ENCODE peak calls at places on chromosomes 16 and 17, in ten cellular contexts. T is AG09309; G is omental fat pad; Q is Calu3; Z is sigmoid colon; B is fibroblast of mammary gland; C is kidney epithelial cell; Y is GM10248; P is heart right ventricle; N is activated CD8-positive, alpha-beta T cell treated with anti-CD3 and anti-CD28 coated beads for 36 hours. A is an unnamed sample.

GRCh38 chr17:16943541-16944333 is 28.2 kb downstream of the TNFRSF13B start:
- DNase-seq in Z (peak; percentile 36), G (no peak), B (no peak), N (no peak), T (no peak), P (no peak), Q (no peak), C (no peak), Y (no peak), A (no peak)

GRCh38 chr16:9256196-9256595 is 164.8 kb downstream of the HAPSTR1 start:
- DNase-seq in T (no peak), B (peak; percentile 1), C (no peak), N (peak; percentile 64), G (no peak), P (no peak), Y (peak; percentile 39), Z (no peak), Q (peak; percentile 70), A (peak; percentile 44)

GRCh38 chr16:13936596-13937081 is 16.7 kb downstream of the ERCC4 start:
- DNase-seq in Y (no peak), C (no peak), T (no peak), Q (no peak), N (peak; percentile 7), Z (no peak), B (peak; percentile 87), P (no peak), G (no peak), A (no peak)

GRCh38 chr16:78895661-78896060 is 704.9 kb downstream of the MAF start:
- DNase-seq in P (no peak), Q (no peak), G (no peak), B (no peak), N (no peak), C (no peak), Y (no peak), T (no peak), Z (no peak), A (no peak)

GRCh38 chr17:31674305-31674704 is 184.7 kb downstream of the COPRS start:
- DNase-seq in G (no peak), P (no peak), T (no peak), Q (no peak), N (no peak), Z (no peak), Y (no peak), C (no peak), B (peak; percentile 76), A (no peak)

GRCh38 chr17:62381561-62381960 is 1.2 kb downstream of the EFCAB3 start:
- DNase-seq in Y (no peak), Q (no peak), P (no peak), B (no peak), C (no peak), Z (no peak), N (no peak), G (no peak), T (no peak), A (no peak)

GRCh38 chr17:82287849-82288601 is 14.5 kb upstream of the CSNK1D start:
- DNase-seq in Q (peak; percentile 79), T (no peak), C (no peak), P (peak; percentile 87), N (no peak), B (peak; percentile 97), Z (peak; percentile 85), Y (no peak), G (no peak), A (no peak)

GRCh38 chr17:28385037-28385797 is 13.7 kb downstream of the SARM1 start:
- DNase-seq in G (no peak), T (no peak), Q (peak; percentile 61), B (no peak), Y (no peak), P (no peak), C (no peak), Z (no peak), N (peak; percentile 47), A (no peak)

GRCh38 chr17:6528557-6528956 is 27.8 kb downstream of the PITPNM3 start:
- DNase-seq in Z (peak; percentile 15), P (no peak), N (no peak), T (no peak), B (no peak), Y (no peak), G (no peak), C (no peak), Q (no peak), A (no peak)

GRCh38 chr17:77778636-77779524 is 179.6 kb upstream of the TNRC6C start:
- DNase-seq in T (no peak), C (no peak), Z (peak; percentile 94), B (no peak), Q (peak; percentile 37), N (no peak), P (peak; percentile 83), G (no peak), Y (no peak), A (no peak)

GRCh38 chr17:44074231-44074910 is 3.8 kb downstream of the G6PC3 start:
- DNase-seq in T (no peak), C (no peak), Z (no peak), P (no peak), G (no peak), Y (no peak), B (no peak), N (no peak), Q (no peak), A (no peak)

GRCh38 chr16:88472042-88472441 is 19.0 kb downstream of the ZFPM1 start:
- DNase-seq in N (no peak), C (no peak), P (no peak), Y (no peak), Q (no peak), B (no peak), Z (no peak), T (no peak), G (no peak), A (no peak)

GRCh38 chr17:14381606-14382005 is 80.7 kb downstream of the HS3ST3B1 start:
- DNase-seq in G (no peak), Y (no peak), P (no peak), Q (no peak), T (no peak), Z (no peak), B (no peak), N (no peak), C (no peak), A (no peak)

GRCh38 chr16:21167360-21167759 is 8.9 kb downstream of the LDAF1 start:
- DNase-seq in Z (no peak), Q (no peak), Y (no peak), B (peak; percentile 92), C (peak; percentile 96), T (peak; percentile 89), N (no peak), P (no peak), G (no peak), A (no peak)

GRCh38 chr17:4950075-4950756 is 703 bp upstream of the ENO3 start:
- DNase-seq in Q (peak; percentile 77), P (peak; percentile 70), Y (no peak), B (no peak), T (no peak), G (no peak), Z (peak; percentile 83), C (no peak), N (peak; percentile 62), A (no peak)

GRCh38 chr17:4950757-4951204 is at the start of gene ENO3:
- DNase-seq in N (no peak), G (no peak), Q (no peak), C (no peak), Y (no peak), Z (no peak), P (no peak), T (no peak), B (no peak), A (no peak)

GRCh38 chr17:4949321-4950074 is 1.2 kb upstream of the PFN1 start:
- DNase-seq in Q (peak; percentile 57), T (no peak), B (peak; percentile 59), P (peak; percentile 76), Z (peak; percentile 89), C (no peak), N (peak; percentile 84), Y (peak; percentile 87), G (no peak), A (peak; percentile 91)

GRCh38 chr17:4953461-4953961 is 2.6 kb downstream of the ENO3 start:
- DNase-seq in P (no peak), Z (no peak), N (no peak), G (no peak), Y (no peak), C (no peak), B (no peak), Q (no peak), T (peak; percentile 58), A (no peak)

GRCh38 chr17:4951486-4951885 is 567 bp downstream of the ENO3 start:
- DNase-seq in G (no peak), P (no peak), N (no peak), C (no peak), Y (no peak), Z (no peak), Q (no peak), T (no peak), B (no peak), A (no peak)
- TF ChIP-seq CTCF in G (no peak), P (no peak), N (no peak), C (no peak), Y (no peak), Z (no peak), Q (no peak), T (no peak), B (no peak), A (no peak)

DNA sequence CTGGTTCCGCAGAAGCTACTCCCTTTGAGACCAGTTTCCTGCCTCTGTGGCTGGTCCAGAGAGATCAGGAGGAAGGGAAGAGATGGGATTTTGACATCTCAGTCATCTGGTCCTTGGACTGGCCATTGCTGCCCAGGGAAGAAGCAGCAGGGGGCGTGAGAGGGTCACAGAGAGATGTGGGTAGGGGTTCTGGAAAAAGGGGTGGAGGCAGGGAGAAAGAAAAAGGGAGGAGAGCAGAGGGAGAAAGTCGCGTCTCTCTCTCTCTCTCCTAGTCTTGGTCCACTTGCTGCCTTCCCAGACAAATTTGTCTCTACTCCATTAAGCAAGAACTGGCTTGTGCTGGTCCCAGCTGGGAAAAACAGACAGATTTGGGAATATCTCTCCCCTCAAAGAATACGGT is 4.4 kb downstream of the SHBG start:
- DNase-seq in Q (peak; percentile 24), P (peak; percentile 62), Y (no peak), N (peak; percentile 49), B (peak; percentile 49), C (no peak), T (no peak), Z (no peak), G (no peak), A (peak; percentile 31)
- TF ChIP-seq CTCF in Q (no peak), P (peak; percentile 44), Y (peak; percentile 67), N (peak; percentile 42), B (peak; percentile 66), C (peak; percentile 61), T (peak; percentile 61), Z (peak; percentile 30), G (no peak), A (peak; percentile 63)

GRCh38 chr16:48365601-48366164 is 19.5 kb downstream of the SIAH1 start:
- DNase-seq in T (peak; percentile 46), C (no peak), Y (peak; percentile 86), P (peak; percentile 91), Z (peak; percentile 94), Q (peak; percentile 97), G (peak; percentile 48), N (peak; percentile 88), B (peak; percentile 87), A (peak; percentile 83)
- TF ChIP-seq CTCF in T (no peak), C (no peak), Y (no peak), P (no peak), Z (no peak), Q (no peak), G (no peak), N (no peak), B (no peak), A (no peak)

DNA sequence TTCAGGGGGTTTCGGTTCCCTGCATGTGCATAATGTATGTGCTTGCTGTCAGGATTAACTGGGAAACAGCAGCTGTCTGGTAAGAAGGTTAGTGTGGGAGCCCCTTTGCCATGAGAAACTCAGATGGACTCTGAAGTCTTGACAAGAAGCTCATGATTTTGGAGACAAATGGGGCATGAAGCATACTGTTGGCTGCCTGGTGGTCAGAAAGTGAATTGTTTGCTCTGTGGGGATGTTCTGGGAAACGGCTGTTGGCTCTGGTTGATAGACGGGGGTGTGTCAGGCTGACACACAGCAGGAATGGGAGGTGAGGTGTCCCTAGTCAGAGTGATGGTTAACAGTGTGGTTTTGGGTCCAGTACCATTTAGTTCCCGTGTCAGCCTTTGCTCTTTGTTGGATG is 252.5 kb upstream of the EEF2KMT start:
- DNase-seq in T (no peak), N (no peak), B (no peak), C (no peak), Q (no peak), Z (no peak), Y (no peak), P (no peak), G (no peak), A (no peak)
- TF ChIP-seq CTCF in T (no peak), N (no peak), B (no peak), C (no peak), Q (no peak), Z (no peak), Y (no peak), P (no peak), G (no peak), A (no peak)

A was measured in GM13977.